ENCODE peak calls at places on chromosome 5, in five cellular contexts. J, T, C, X and Q are unnamed samples.

GRCh38 chr5:98349251-98349989 is 424.0 kb upstream of the RGMB start:
- DNase-seq in J (no peak), T (no peak), C (no peak), X (no peak), Q (no peak)

GRCh38 chr5:86465052-86465838 is 152.5 kb upstream of the COX7C start:
- DNase-seq in J (no peak), T (no peak), C (no peak), X (no peak), Q (no peak)

GRCh38 chr5:136030252-136030651 is 1.5 kb downstream of the TGFBI start:
- DNase-seq in J (no peak), T (no peak), C (no peak), X (no peak), Q (no peak)

GRCh38 chr5:23139338-23140171 is 286.4 kb upstream of the CDH12 start:
- DNase-seq in J (no peak), T (no peak), C (no peak), X (no peak), Q (no peak)

GRCh38 chr5:123344819-123345426 is 78.3 kb downstream of the CEP120 start:
- DNase-seq in J (no peak), T (no peak), C (peak), X (peak), Q (no peak)

GRCh38 chr5:6545770-6546690 is 86.8 kb downstream of the NSUN2 start:
- DNase-seq in J (no peak), T (no peak), C (no peak), X (no peak), Q (no peak)

GRCh38 chr5:110785356-110785755 is 46.5 kb downstream of the SLC25A46 start:
- DNase-seq in J (no peak), T (no peak), C (no peak), X (no peak), Q (no peak)

GRCh38 chr5:56369333-56369947 is 136.3 kb upstream of the ANKRD55 start:
- DNase-seq in J (no peak), T (no peak), C (no peak), X (no peak), Q (no peak)

GRCh38 chr5:40681351-40682311 is 1.9 kb downstream of the PTGER4 start:
- DNase-seq in J (no peak), T (no peak), C (no peak), X (peak), Q (peak)

GRCh38 chr5:61589961-61590360 is 257.9 kb downstream of the ZSWIM6 start:
- DNase-seq in J (no peak), T (no peak), C (no peak), X (no peak), Q (no peak)

GRCh38 chr5:115262066-115262404 is 642 bp downstream of the PGGT1B start:
- DNase-seq in J (no peak), T (no peak), C (peak), X (no peak), Q (no peak)

GRCh38 chr5:172303090-172303995 is 19.8 kb upstream of the UBTD2 start:
- DNase-seq in J (no peak), T (no peak), C (no peak), X (no peak), Q (no peak)

GRCh38 chr5:147752033-147752432 is 30.5 kb downstream of the JAKMIP2 start:
- DNase-seq in J (no peak), T (no peak), C (no peak), X (no peak), Q (no peak)

GRCh38 chr5:40033411-40033810 is 608.6 kb upstream of the DAB2 start:
- DNase-seq in J (no peak), T (no peak), C (no peak), X (peak), Q (no peak)

GRCh38 chr5:76724871-76725270 is 8.9 kb downstream of the F2R start:
- DNase-seq in J (no peak), T (no peak), C (peak), X (no peak), Q (no peak)

GRCh38 chr5:159343295-159344094 is 13.2 kb upstream of the IL12B start:
- DNase-seq in J (no peak), T (no peak), C (no peak), X (no peak), Q (no peak)

GRCh38 chr5:107735558-107735957 is 64.8 kb upstream of the EFNA5 start:
- DNase-seq in J (no peak), T (no peak), C (no peak), X (no peak), Q (no peak)

GRCh38 chr5:125525356-125525755 is 778.9 kb upstream of the ZNF608 start:
- DNase-seq in J (no peak), T (no peak), C (no peak), X (no peak), Q (no peak)

GRCh38 chr5:55081541-55081940 is 20.9 kb upstream of the GZMA start:
- DNase-seq in J (no peak), T (no peak), C (no peak), X (no peak), Q (no peak)

GRCh38 chr5:171840066-171840465 is 54.4 kb downstream of the SMIM23 start:
- DNase-seq in J (no peak), T (no peak), C (no peak), X (no peak), Q (no peak)

GRCh38 chr5:157294692-157295091 is 28.8 kb downstream of the CYFIP2 start:
- DNase-seq in J (no peak), T (no peak), C (no peak), X (no peak), Q (no peak)

GRCh38 chr5:175742290-175742994 is 84.6 kb downstream of the HRH2 start:
- DNase-seq in J (no peak), T (no peak), C (no peak), X (no peak), Q (no peak)

GRCh38 chr5:55538621-55539020 is 3.9 kb upstream of the PLPP1 start:
- DNase-seq in J (no peak), T (no peak), C (no peak), X (peak), Q (no peak)

GRCh38 chr5:38719916-38720315 is 125.9 kb upstream of the OSMR start:
- DNase-seq in J (no peak), T (no peak), C (peak), X (no peak), Q (no peak)

GRCh38 chr5:87650284-87650683 is 237.6 kb upstream of the CCNH start:
- DNase-seq in J (no peak), T (no peak), C (peak), X (no peak), Q (no peak)

GRCh38 chr5:10301842-10302610 is 5.7 kb downstream of the CMBL start:
- DNase-seq in J (no peak), T (no peak), C (no peak), X (no peak), Q (peak)

GRCh38 chr5:176739461-176740051 is 70.8 kb upstream of the UNC5A start:
- DNase-seq in J (no peak), T (no peak), C (no peak), X (no peak), Q (peak)

GRCh38 chr5:135857630-135858311 is 23.3 kb downstream of the SLC25A48 start:
- DNase-seq in J (no peak), T (no peak), C (no peak), X (no peak), Q (no peak)

GRCh38 chr5:80192507-80193241 is 63.2 kb downstream of the SERINC5 start:
- DNase-seq in J (no peak), T (no peak), C (no peak), X (peak), Q (no peak)

GRCh38 chr5:38046093-38046492 is 206.3 kb upstream of the GDNF start:
- DNase-seq in J (no peak), T (no peak), C (no peak), X (no peak), Q (no peak)

GRCh38 chr5:173319610-173320100 is 8.6 kb downstream of the STC2 start:
- DNase-seq in J (no peak), T (no peak), C (no peak), X (no peak), Q (no peak)

GRCh38 chr5:15722305-15722704 is 222.3 kb downstream of the FBXL7 start:
- DNase-seq in J (no peak), T (no peak), C (no peak), X (no peak), Q (no peak)

GRCh38 chr5:151523335-151523734 is 67.8 kb downstream of the FAT2 start:
- DNase-seq in J (no peak), T (no peak), C (no peak), X (peak), Q (no peak)

GRCh38 chr5:95900383-95900958 is 61.2 kb downstream of the ELL2 start:
- DNase-seq in J (no peak), T (no peak), C (peak), X (no peak), Q (no peak)

GRCh38 chr5:78544531-78545200 is 103.9 kb downstream of the LHFPL2 start:
- DNase-seq in J (no peak), T (no peak), C (peak), X (peak), Q (no peak)

GRCh38 chr5:168851902-168852321 is 272.7 kb upstream of the PANK3 start:
- DNase-seq in J (no peak), T (no peak), C (peak), X (peak), Q (no peak)

GRCh38 chr5:54743997-54744788 is 226.6 kb downstream of the SNX18 start:
- DNase-seq in J (no peak), T (peak), C (peak), X (peak), Q (no peak)

GRCh38 chr5:137370511-137371071 is 128.5 kb downstream of the SPOCK1 start:
- DNase-seq in J (no peak), T (no peak), C (no peak), X (no peak), Q (no peak)